ENCODE peak calls at places on chromosomes 7 and 10, in six cellular contexts. R is PC-3, H is PC-9, M is HCT116, W is GM23338, F is hepatocyte. U is an unnamed sample. For H3K9me2, the result is how much of the 10 kb centered on the place peaks cover.

GRCh38 chr10:100508691-100509150 is 10.9 kb downstream of the SEC31B start:
- DNase-seq in H (no peak), R (peak), F (peak), M (peak), W (peak), U (peak)

GRCh38 chr7:459584-460373 is 59.9 kb downstream of the PDGFA start:
- DNase-seq in R (no peak), M (no peak), W (no peak), F (no peak), H (no peak), U (no peak)

GRCh38 chr10:120012566-120012965 is 120.0 kb downstream of the SEC23IP start:
- DNase-seq in M (no peak), W (no peak), R (peak), H (peak), F (no peak), U (no peak)

GRCh38 chr10:54660397-54660796 is 140.6 kb downstream of the PCDH15 start:
- DNase-seq in H (no peak), R (no peak), W (no peak), F (no peak), M (no peak), U (no peak)

GRCh38 chr7:64113981-64114380 is 68.7 kb downstream of the ZNF727 start:
- DNase-seq in M (no peak), W (no peak), R (no peak), F (no peak), H (no peak), U (no peak)

GRCh38 chr7:27245798-27246691 is 3.4 kb downstream of the EVX1 start:
- DNase-seq in M (no peak), R (no peak), F (no peak), H (no peak), W (peak), U (no peak)

GRCh38 chr10:481636-482035 is 207.8 kb downstream of the DIP2C start:
- DNase-seq in R (no peak), F (no peak), H (no peak), W (no peak), M (no peak), U (no peak)

GRCh38 chr7:77867208-77867915 is 68.8 kb downstream of the PHTF2 start:
- DNase-seq in W (no peak), R (peak), H (no peak), M (no peak), F (peak), U (no peak)

GRCh38 chr7:141788296-141788695 is 1.7 kb upstream of the TAS2R5 start:
- DNase-seq in M (no peak), W (no peak), R (no peak), F (no peak), H (no peak), U (no peak)

GRCh38 chr7:119984247-119984646 is 288.7 kb upstream of the KCND2 start:
- DNase-seq in M (no peak), W (no peak), R (no peak), H (no peak), F (no peak), U (no peak)

GRCh38 chr7:56218510-56218909 is 102.3 kb upstream of the NUPR2 start:
- DNase-seq in F (no peak), M (no peak), H (no peak), R (no peak), W (no peak), U (no peak)

GRCh38 chr7:26457702-26458327 is 166.2 kb downstream of the SNX10 start:
- DNase-seq in R (no peak), H (no peak), M (no peak), W (no peak), F (no peak), U (no peak)

GRCh38 chr7:120862987-120863386 is 5.0 kb upstream of the TSPAN12 start:
- DNase-seq in F (no peak), R (no peak), M (no peak), W (no peak), H (no peak), U (no peak)

GRCh38 chr7:27168265-27168947 is 3.1 kb upstream of the HOXA9 start:
- DNase-seq in R (peak), M (no peak), F (no peak), W (peak), H (no peak), U (no peak)

GRCh38 chr10:52028518-52028858 is 285.6 kb upstream of the DKK1 start:
- DNase-seq in M (no peak), F (no peak), W (no peak), R (no peak), H (no peak), U (no peak)

GRCh38 chr10:13794982-13795381 is 208.2 kb downstream of the PRPF18 start:
- DNase-seq in F (no peak), R (no peak), W (no peak), H (no peak), M (no peak), U (no peak)

GRCh38 chr7:131106681-131107342 is 220.9 kb upstream of the MKLN1 start:
- DNase-seq in H (no peak), W (peak), R (peak), M (no peak), F (peak), U (peak)

GRCh38 chr10:75722609-75723008 is 291.2 kb downstream of the LRMDA start:
- DNase-seq in F (no peak), R (no peak), H (no peak), W (no peak), M (no peak), U (no peak)

GRCh38 chr10:71705582-71705981 is 14.0 kb downstream of the C10orf105 start:
- DNase-seq in M (no peak), R (no peak), W (no peak), H (no peak), F (no peak), U (no peak)

GRCh38 chr10:23656735-23657134 is 217.9 kb downstream of the OTUD1 start:
- DNase-seq in H (no peak), W (peak), R (peak), M (no peak), F (peak), U (peak)

GRCh38 chr10:27240891-27241639 is 468 bp upstream of the ACBD5 start:
- DNase-seq in W (peak), H (no peak), M (no peak), F (peak), R (peak), U (peak)

GRCh38 chr10:122796796-122797195 is 48.9 kb downstream of the CUZD1 start:
- DNase-seq in M (no peak), R (no peak), F (no peak), W (peak), H (no peak), U (no peak)

GRCh38 chr10:62441953-62442352 is 67.8 kb downstream of the ZNF365 start:
- DNase-seq in F (no peak), H (no peak), M (no peak), W (no peak), R (no peak), U (no peak)

GRCh38 chr10:18472977-18473376 is 178.4 kb downstream of the NSUN6 start:
- DNase-seq in F (peak), W (peak), M (no peak), H (no peak), R (peak), U (no peak)

GRCh38 chr7:55539380-55539779 is 32.9 kb downstream of the VOPP1 start:
- DNase-seq in W (peak), R (no peak), F (no peak), M (no peak), H (no peak), U (no peak)

GRCh38 chr10:129962092-129962494 is 2.0 kb downstream of the EBF3 start:
- DNase-seq in M (no peak), W (no peak), R (no peak), F (no peak), H (no peak), U (no peak)
- TF ChIP-seq EZH2 in M (no peak), W (peak), R (no peak), F (no peak), H (no peak), U (no peak)

DNA sequence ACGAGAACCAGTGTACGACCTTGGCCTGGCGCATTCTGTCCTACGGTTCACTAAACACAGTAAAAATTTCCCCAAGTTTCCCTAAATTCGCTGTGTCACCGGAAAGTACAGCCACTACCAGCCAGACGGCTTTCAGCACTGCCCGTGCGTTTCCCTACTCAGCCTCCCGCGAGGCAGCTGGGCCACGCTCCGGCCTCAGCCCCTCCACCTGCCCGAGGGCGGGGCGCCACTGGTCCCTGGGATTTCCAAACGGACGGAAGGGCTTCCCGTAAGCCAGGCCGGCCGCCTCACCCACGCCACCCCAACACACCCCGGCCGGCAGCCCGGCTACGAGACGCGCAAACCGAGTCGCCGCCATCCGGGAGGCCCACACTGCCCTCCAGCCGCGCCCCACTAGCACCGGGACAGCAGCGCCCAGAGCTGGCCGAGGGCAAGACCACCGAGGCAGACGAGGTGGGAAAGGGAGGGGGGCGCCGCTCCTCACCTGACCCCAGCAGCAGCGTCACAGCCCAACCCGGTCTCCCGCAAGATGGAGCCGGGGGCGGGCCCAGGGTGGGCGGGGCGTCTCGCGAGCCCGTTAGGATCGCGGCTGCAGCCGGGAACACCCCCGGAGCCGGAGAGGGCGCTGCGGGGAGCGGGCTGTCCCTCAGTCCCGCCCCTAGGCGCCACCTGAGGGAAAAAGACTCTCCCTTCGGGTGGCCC is at the start of gene ANXA7:
- DNase-seq in H (peak), W (peak), R (peak), M (peak), F (peak), U (peak)
- TF ChIP-seq CTCF in H (no peak), W (no peak), R (peak), M (no peak), F (peak), U (no peak)

DNA sequence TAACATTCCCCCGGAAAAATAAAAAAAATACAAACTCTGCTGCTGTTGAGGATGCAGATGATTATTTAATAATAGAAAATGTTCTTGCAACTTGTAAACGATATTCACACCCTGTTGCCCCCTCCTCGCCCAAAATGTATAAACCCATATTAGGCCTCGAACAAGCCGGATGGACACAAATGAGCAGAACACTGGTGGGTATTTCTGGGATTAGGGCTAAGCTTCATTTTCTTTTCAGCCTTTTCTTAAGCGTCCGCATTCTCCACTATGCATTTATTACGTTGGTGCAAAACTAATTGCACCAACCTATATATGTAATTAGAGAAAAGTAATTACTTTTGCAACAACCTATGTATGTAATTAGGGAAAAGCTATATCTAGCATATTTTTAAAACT is 347 bp upstream of the GNG11 start:
- DNase-seq in W (no peak), R (no peak), F (no peak), M (no peak), H (no peak), U (no peak)
- H3K9me2 ChIP-seq in W (under half), R (under half), F (under half), M (under half), H (under half), U (under half)

GRCh38 chr10:49610735-49611165 is 640 bp downstream of the SLC18A3 start:
- DNase-seq in R (no peak), M (no peak), H (no peak), F (no peak), W (no peak), U (no peak)

GRCh38 chr10:49612513-49613159 is 1.2 kb upstream of the CHAT start:
- DNase-seq in F (no peak), H (no peak), W (peak), M (no peak), R (peak), U (no peak)

GRCh38 chr10:49610015-49610734 is at the start of gene SLC18A3:
- DNase-seq in W (peak), R (no peak), F (no peak), M (no peak), H (no peak), U (no peak)

GRCh38 chr10:49611815-49612512 is 1.9 kb downstream of the SLC18A3 start:
- DNase-seq in F (no peak), H (no peak), W (peak), R (no peak), M (no peak), U (no peak)

DNA sequence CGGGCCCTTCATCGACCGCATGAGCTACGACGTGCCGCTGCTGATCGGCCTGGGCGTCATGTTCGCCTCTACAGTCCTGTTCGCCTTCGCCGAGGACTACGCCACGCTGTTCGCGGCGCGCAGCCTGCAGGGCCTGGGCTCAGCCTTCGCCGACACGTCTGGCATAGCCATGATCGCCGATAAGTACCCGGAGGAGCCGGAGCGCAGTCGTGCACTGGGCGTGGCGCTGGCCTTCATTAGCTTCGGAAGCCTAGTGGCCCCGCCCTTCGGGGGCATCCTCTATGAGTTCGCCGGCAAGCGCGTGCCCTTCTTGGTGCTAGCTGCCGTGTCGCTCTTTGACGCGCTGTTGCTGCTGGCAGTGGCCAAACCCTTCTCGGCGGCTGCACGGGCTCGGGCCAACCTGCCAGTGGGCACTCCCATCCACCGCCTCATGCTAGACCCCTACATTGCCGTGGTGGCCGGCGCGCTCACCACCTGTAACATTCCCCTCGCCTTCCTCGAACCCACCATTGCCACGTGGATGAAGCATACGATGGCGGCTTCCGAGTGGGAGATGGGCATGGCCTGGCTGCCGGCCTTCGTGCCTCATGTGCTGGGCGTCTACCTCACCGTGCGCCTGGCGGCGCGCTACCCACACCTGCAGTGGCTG is 1.2 kb downstream of the SLC18A3 start:
- DNase-seq in W (peak), H (no peak), R (no peak), M (no peak), F (no peak), U (no peak)
- TF ChIP-seq EZH2 in W (peak), H (no peak), R (no peak), M (no peak), F (peak), U (no peak)

DNA sequence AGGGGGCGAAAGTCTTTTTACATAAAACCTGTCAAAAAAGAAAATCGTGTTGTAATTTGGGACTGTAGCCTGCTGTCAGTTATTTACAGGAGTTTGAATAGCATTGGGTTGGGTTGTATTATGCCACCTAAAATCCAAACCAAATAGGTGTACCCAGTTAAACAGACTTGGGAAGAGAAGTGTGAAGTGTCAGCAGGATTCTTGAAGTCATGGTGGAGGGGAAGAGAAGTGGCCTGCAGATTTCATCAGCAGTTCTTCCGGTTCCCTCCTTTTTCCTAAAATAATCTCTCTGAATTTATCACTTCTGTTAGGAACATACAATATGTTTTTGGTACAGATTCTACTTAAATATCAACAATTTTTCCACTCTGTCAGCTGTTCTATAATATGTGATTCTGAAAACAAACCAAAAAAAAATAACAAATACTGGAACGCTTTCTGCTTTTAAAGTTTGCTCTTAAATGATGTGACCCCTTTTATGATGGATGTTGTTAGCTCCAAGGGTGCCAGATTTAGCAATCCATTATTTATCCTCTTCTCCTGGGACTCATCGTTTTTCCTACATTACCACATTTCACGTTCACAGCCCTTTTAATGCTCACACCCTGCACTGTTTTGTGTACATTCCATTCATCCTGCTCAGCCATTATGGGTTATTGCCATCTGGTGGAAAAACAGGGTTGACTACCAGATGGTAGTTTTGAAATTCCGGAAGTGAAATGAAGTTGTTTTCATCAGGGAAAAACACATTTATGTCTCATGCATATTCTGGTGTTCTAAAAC is 18.7 kb upstream of the ARHGAP12 start:
- DNase-seq in F (peak), H (peak), R (peak), W (no peak), M (peak), U (no peak)
- TF ChIP-seq CTCF in F (peak), H (peak), R (peak), W (peak), M (peak), U (peak)

DNA sequence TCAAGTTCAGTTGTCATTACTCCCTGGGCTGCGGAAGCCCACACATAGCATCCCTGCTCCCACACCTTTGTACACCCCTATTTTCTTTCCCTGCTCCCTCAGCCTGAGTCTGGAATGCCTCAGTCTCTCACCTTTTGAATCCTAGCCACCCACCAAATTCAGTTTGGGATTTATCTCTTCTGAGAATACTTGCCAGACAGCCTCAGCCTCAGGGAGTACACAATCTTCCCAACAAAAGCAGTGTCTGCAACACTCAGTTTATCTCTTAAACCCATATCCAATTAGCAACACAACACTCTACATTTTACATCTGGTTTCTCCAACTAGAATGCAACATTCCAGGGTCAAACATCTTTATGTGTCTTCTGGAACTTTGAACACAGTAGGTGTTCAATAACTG is 190.2 kb downstream of the GPAM start:
- DNase-seq in M (no peak), F (no peak), H (no peak), R (no peak), W (no peak), U (no peak)
- H3K9me2 ChIP-seq in M (under half), F (under half), H (under half), R (under half), W (under half), U (under half)

DNA sequence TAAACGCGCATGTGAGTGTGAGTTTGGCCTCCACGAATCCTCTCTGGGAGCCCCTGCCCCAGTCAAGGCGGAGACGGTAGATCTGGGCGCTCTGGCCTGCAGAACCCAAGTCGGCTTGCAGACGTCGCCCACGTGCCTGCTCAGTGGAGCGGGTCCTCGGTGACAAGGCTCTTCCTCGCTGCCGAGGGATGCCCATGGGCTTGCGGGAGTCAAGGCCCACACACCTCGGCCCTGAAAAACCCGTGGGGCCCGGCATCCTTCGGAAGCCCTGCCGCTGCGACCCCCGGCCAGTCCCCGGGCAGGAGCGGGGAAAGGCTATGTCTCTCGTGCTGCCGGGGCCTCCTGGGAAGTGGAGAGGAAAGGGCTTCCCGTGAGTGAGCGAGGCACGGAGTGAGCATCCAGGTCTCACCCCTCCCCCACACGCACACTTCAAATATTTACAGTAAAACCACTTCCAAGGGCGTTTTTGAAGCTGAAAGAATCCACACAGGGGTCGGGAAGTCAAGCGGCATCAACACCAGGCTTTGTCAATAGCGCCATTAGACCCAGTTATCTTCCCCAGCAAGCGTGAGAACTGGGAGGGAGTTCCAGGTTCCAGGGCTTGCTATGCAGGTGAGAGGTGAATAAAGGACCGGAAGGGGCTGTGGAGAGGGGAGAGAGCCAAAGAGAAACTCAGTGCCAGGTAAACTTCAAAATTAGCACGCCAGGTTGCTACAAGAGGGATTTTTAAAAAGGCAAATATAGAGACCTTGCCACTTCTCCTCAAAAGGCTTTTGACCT is 1.1 kb upstream of the MNX1 start:
- DNase-seq in W (peak), H (no peak), F (no peak), M (no peak), R (peak), U (peak)
- TF ChIP-seq EZH2 in W (peak), H (no peak), F (no peak), M (no peak), R (no peak), U (no peak)

DNA sequence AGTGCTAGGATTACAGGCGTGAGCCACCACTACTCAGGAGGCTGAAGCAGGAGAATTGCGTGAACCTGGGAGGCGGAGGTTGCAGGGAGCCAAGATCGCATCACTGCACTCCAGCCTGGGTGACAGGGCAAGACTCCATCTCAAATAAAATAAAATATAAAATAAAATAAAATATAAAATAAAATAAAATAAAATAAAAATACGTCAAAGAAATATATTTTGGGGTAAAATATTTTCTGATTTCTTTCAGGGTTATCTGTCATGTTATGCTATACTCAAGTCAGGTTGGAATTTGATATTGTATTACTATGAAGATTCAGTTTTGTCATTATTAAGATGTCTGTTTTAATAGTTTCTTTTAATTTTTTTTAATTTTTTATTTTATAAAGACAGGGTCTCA is 99.4 kb upstream of the GHITM start:
- DNase-seq in F (no peak), M (no peak), H (no peak), R (no peak), W (no peak), U (no peak)
- TF ChIP-seq CTCF in F (no peak), M (no peak), H (no peak), R (no peak), W (no peak), U (no peak)